ENCODE peak calls at places on chromosomes 6 and 20, in five cellular contexts. W is PC-3, Z is osteocyte, E is fibroblast of mammary gland, M is fibroblast of the aortic adventitia. T is an unnamed sample.
A peak's percentile ranks its signal among the peaks of the same experiment; 100 is the strongest.

GRCh38 chr6:12371641-12372146 is 81.5 kb downstream of the EDN1 start:
- DNase-seq in W (peak; percentile 67), Z (no peak), E (no peak), M (peak; percentile 36), T (no peak)

GRCh38 chr6:137490506-137490905 is 3.7 kb downstream of the OLIG3 start:
- DNase-seq in W (no peak), Z (no peak), E (no peak), M (no peak), T (no peak)

GRCh38 chr6:127496471-127496870 is 22.7 kb downstream of the MTCL3 start:
- DNase-seq in W (peak; percentile 60), Z (no peak), E (peak; percentile 29), M (peak; percentile 44), T (no peak)

GRCh38 chr6:67935976-67936477 is 699.1 kb upstream of the ADGRB3 start:
- DNase-seq in W (no peak), Z (no peak), E (no peak), M (no peak), T (no peak)

GRCh38 chr6:163837681-163838431 is 423.3 kb downstream of the QKI start:
- DNase-seq in W (no peak), Z (no peak), E (no peak), M (no peak), T (no peak)

GRCh38 chr20:11015440-11015839 is 341.6 kb upstream of the JAG1 start:
- DNase-seq in W (no peak), Z (no peak), E (no peak), M (no peak), T (no peak)

GRCh38 chr20:57657537-57658446 is 37.6 kb upstream of the ZBP1 start:
- DNase-seq in W (no peak), Z (peak; percentile 79), E (no peak), M (no peak), T (peak; percentile 76)

GRCh38 chr20:10312111-10312510 is 93.5 kb downstream of the SNAP25 start:
- DNase-seq in W (no peak), Z (no peak), E (peak; percentile 43), M (peak; percentile 45), T (no peak)

GRCh38 chr6:151285121-151285520 is 45.4 kb downstream of the AKAP12 start:
- DNase-seq in W (peak; percentile 37), Z (no peak), E (peak; percentile 71), M (peak; percentile 87), T (no peak)

GRCh38 chr6:18147160-18147559 is 7.7 kb downstream of the TPMT start:
- DNase-seq in W (peak; percentile 94), Z (no peak), E (peak; percentile 79), M (peak; percentile 76), T (no peak)

GRCh38 chr6:41734666-41735426 is 562 bp downstream of the TFEB start:
- DNase-seq in W (peak; percentile 45), Z (peak; percentile 92), E (peak; percentile 64), M (peak; percentile 65), T (peak; percentile 90)

GRCh38 chr6:41733707-41734665 is 1.4 kb downstream of the TFEB start:
- DNase-seq in W (peak; percentile 54), Z (peak; percentile 93), E (peak; percentile 57), M (peak; percentile 46), T (peak; percentile 88)

GRCh38 chr6:41732149-41732548 is 3.3 kb downstream of the TFEB start:
- DNase-seq in W (no peak), Z (no peak), E (no peak), M (no peak), T (no peak)

GRCh38 chr6:41732601-41733348 is 2.6 kb downstream of the TFEB start:
- DNase-seq in W (no peak), Z (no peak), E (no peak), M (no peak), T (peak; percentile 48)

GRCh38 chr6:41733349-41733706 is 2.1 kb downstream of the TFEB start:
- DNase-seq in W (no peak), Z (no peak), E (no peak), M (no peak), T (no peak)
- TF ChIP-seq CTCF in W (no peak), Z (no peak), E (no peak), M (no peak), T (no peak)

DNA sequence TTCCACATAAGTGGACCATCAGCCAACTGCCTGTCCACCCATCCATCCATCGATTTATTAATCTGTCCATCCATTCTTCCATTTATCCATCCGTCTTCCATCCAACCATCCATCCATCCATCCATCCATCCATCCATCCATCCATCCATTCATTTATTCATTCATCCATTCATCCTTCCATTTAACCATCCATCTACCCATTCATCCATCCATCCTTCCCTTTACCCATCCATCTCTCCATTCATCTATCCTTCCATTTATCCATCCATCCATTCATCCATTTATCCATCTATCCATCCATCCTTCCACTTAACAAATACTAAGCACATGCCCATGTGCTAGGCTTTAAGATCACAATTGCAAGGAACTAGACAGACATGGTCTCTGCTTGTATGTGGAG is 6.8 kb downstream of the SAMD5 start:
- DNase-seq in W (no peak), Z (no peak), E (no peak), M (no peak), T (no peak)
- TF ChIP-seq CTCF in W (no peak), Z (no peak), E (no peak), M (no peak), T (no peak)

GRCh38 chr6:49849121-49849907 is 17.0 kb downstream of the CRISP1 start:
- DNase-seq in W (peak; percentile 80), Z (no peak), E (peak; percentile 59), M (peak; percentile 61), T (no peak)
- TF ChIP-seq CTCF in W (peak; percentile 77), Z (peak; percentile 64), E (peak; percentile 50), M (peak; percentile 44), T (peak; percentile 14)

GRCh38 chr20:46307139-46307998 is 929 bp downstream of the CDH22 start:
- DNase-seq in W (peak; percentile 59), Z (no peak), E (peak; percentile 48), M (peak; percentile 28), T (peak; percentile 68)
- TF ChIP-seq CTCF in W (peak; percentile 89), Z (peak; percentile 71), E (peak; percentile 71), M (peak; percentile 77), T (peak; percentile 69)